ENCODE peak calls at places on chromosome X, in seven cellular contexts. Y is MM.1S; X is GM12865; V is CD4-positive, alpha-beta T cell; N is astrocyte of the spinal cord; H is PC-3; O is AG09319. Q is an unnamed sample.

GRCh38 chrX:6021316-6022091 is 207.2 kb downstream of the NLGN4X start:
- DNase-seq in Y (peak; percentile 15), X (peak; percentile 37), V (no peak), N (peak; percentile 44), H (peak; percentile 58), O (no peak), Q (peak; percentile 8)

GRCh38 chrX:5449323-5449722 is 779.3 kb downstream of the NLGN4X start:
- DNase-seq in Y (no peak), X (no peak), V (no peak), N (no peak), H (no peak), O (no peak), Q (no peak)

GRCh38 chrX:94454606-94455005 is 780.6 kb downstream of the FAM133A start:
- DNase-seq in Y (no peak), X (no peak), V (no peak), N (no peak), H (no peak), O (no peak), Q (no peak)

GRCh38 chrX:2710496-2710895 is 19.4 kb downstream of the CD99 start:
- DNase-seq in Y (no peak), X (no peak), V (no peak), N (no peak), H (peak; percentile 74), O (no peak), Q (no peak)

GRCh38 chrX:98299785-98300184 is 1416.1 kb downstream of the RPA4 start:
- DNase-seq in Y (no peak), X (no peak), V (no peak), N (peak; percentile 0), H (peak; percentile 33), O (no peak), Q (no peak)

GRCh38 chrX:120350458-120351138 is 11.3 kb upstream of the ATP1B4 start:
- DNase-seq in Y (no peak), X (no peak), V (no peak), N (no peak), H (no peak), O (no peak), Q (no peak)

GRCh38 chrX:14554132-14554715 is 24.9 kb downstream of the GLRA2 start:
- DNase-seq in Y (no peak), X (no peak), V (no peak), N (no peak), H (no peak), O (no peak), Q (no peak)

GRCh38 chrX:39301041-39301440 is 499.8 kb downstream of the MID1IP1 start:
- DNase-seq in Y (no peak), X (no peak), V (no peak), N (no peak), H (no peak), O (no peak), Q (no peak)

GRCh38 chrX:65697915-65698796 is 30.7 kb downstream of the MSN start:
- DNase-seq in Y (peak; percentile 79), X (peak; percentile 93), V (peak; percentile 64), N (no peak), H (no peak), O (no peak), Q (peak; percentile 29)

GRCh38 chrX:16855363-16856075 is 14.6 kb downstream of the RBBP7 start:
- DNase-seq in Y (no peak), X (no peak), V (no peak), N (no peak), H (no peak), O (no peak), Q (no peak)

GRCh38 chrX:24100713-24101112 is 46.0 kb downstream of the EIF2S3 start:
- DNase-seq in Y (no peak), X (no peak), V (no peak), N (peak; percentile 14), H (no peak), O (no peak), Q (no peak)

GRCh38 chrX:2423293-2423692 is 77.5 kb downstream of the DHRSX start:
- DNase-seq in Y (no peak), X (no peak), V (no peak), N (peak; percentile 13), H (peak; percentile 36), O (no peak), Q (no peak)

GRCh38 chrX:48676893-48677270 is 6.7 kb upstream of the WAS start:
- DNase-seq in Y (peak; percentile 8), X (peak; percentile 15), V (no peak), N (no peak), H (peak; percentile 1), O (no peak), Q (no peak)

GRCh38 chrX:129686422-129686948 is 31.7 kb upstream of the APLN start:
- DNase-seq in Y (no peak), X (no peak), V (no peak), N (no peak), H (no peak), O (no peak), Q (no peak)

GRCh38 chrX:56764153-56764974 is 35.3 kb downstream of the NBDY start:
- DNase-seq in Y (peak; percentile 90), X (peak; percentile 92), V (peak; percentile 54), N (peak; percentile 70), H (peak; percentile 69), O (peak; percentile 84), Q (peak; percentile 67)

GRCh38 chrX:74536142-74537010 is 78.0 kb downstream of the RLIM start:
- DNase-seq in Y (peak; percentile 57), X (peak; percentile 54), V (peak; percentile 35), N (peak; percentile 89), H (peak; percentile 78), O (peak; percentile 49), Q (peak; percentile 54)

GRCh38 chrX:136166221-136166855 is 19.0 kb downstream of the FHL1 start:
- DNase-seq in Y (no peak), X (no peak), V (no peak), N (peak; percentile 40), H (peak; percentile 61), O (no peak), Q (no peak)

GRCh38 chrX:136168929-136169735 is 21.8 kb downstream of the FHL1 start:
- DNase-seq in Y (no peak), X (no peak), V (no peak), N (peak; percentile 92), H (peak; percentile 39), O (peak; percentile 96), Q (no peak)

GRCh38 chrX:136171420-136171819 is 24.1 kb downstream of the FHL1 start:
- DNase-seq in Y (no peak), X (no peak), V (no peak), N (no peak), H (no peak), O (no peak), Q (no peak)

DNA sequence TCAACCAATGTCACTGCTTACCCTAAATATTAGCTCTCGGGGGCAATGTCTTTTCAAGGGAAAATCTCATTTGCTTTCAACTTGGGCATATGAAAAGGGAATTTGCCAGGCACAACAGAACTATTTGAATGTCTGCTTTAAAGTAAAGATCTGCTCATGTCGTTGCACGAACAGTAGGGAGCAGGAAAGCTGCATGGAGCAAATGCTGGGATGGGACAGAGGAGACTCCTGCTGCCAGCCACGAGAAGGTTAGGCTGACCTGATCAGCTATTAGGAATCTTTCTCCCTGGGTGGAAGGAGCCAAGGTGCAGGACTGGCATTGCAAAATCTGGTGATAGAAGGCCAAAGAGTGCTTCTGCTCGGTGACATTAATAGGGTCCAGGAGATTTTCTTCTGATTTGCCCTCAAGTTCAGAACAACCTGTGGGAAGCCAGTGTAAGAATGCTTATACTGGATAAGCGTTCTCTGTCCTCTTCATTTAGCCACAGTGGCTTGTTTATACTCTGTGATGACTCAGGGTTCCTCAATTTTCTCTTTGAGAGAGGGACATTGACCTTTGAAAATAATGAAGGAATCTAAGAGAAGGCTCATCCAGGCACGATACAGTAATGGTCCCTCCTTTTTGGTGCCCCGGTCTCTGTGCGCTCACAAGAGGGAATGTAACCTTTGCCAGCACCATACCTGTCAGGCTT is 22.9 kb downstream of the FHL1 start:
- DNase-seq in Y (no peak), X (no peak), V (no peak), N (peak; percentile 53), H (no peak), O (no peak), Q (no peak)
- TF ChIP-seq CTCF in Y (no peak), X (no peak), V (no peak), N (peak; percentile 39), H (no peak), O (peak; percentile 37), Q (no peak)

DNA sequence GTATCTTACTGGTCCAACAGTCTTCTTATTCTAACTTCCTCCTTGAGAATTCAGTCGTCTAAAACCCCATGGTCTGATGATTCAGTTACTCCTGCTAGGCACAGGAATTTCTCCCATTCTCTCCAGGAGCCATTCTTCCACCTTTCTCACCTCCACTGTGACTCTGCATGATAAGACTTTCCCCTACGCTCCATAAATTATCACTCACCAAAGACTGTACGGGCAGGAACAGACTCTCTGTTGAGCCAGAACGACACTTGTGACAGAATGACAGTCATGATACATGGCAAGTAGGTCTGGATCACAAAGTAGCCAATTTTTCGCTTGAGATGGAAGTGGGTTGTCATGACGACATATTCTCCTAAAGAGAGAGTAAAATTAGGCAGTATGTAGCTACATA is 59.0 kb upstream of the MAGEA10 start:
- DNase-seq in Y (no peak), X (no peak), V (no peak), N (no peak), H (no peak), O (no peak), Q (no peak)
- TF ChIP-seq CTCF in Y (no peak), X (no peak), V (no peak), N (no peak), H (no peak), O (no peak), Q (no peak)

DNA sequence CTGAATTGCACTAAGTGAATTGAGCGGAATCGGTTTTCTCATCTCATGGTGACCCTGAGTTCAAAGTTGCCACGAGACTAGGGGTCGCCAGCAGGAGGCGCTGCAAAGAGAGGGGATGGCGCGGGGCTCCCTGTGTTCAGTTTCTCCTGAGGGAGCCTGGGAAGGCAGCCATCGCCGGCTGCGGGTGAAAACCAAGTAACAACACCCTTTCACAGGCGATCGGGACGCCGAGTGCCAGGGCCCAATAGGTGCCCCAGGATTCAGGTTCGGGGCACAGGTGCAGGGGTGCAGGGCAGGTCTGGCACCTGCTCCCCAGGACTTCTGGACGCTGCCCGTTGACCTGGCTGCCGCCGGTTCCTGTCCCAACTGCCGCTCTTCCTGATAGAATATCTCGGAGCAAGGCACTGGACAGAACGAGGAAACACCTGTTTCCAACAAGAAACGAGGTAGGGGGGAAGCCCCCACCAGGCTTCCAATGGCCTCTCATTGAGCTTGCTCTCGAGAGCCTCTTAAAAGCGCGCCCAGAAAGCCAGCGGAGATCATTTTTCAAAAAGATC is 1.1 kb upstream of the FGF16 start:
- DNase-seq in Y (peak; percentile 14), X (no peak), V (no peak), N (no peak), H (no peak), O (no peak), Q (peak; percentile 20)
- TF ChIP-seq CTCF in Y (peak; percentile 52), X (peak; percentile 18), V (no peak), N (peak; percentile 35), H (no peak), O (peak; percentile 22), Q (no peak)

DNA sequence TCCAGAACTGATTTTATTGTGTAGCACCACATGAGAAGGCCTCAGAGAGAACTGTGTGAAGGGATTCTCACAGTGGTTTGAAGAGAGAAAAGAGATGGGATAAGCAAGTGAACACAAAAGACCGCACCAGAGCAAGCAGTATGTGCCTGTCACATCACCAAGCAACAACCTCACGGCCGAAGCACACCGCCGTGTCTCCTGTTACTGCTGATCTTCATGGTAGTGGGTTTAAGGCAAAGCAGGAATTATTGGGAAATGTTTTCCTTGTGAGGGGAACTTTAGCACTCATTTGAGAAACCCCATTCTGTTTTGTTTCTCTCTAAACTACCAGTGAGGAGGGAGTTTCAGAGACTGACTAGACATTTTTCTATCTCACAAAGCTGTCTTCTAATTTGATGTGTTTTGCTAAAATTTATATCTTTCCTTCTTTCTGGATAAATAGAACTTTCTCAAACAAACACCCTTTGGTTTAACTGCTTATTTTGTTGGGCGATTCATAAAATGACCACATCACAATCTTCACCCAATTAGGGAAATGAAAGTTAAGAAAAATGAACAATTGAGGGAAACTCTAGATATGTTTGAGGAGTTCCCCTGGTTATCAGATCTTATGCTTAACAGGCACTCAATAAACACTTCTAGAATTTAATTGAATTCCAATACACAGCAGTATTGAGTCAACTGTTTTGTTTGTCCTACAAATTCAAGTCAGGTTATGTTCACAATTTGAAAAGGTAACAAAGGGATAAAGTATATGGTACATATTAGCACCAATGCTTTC is 16.5 kb downstream of the SH3KBP1 start:
- DNase-seq in Y (no peak), X (no peak), V (no peak), N (no peak), H (no peak), O (no peak), Q (no peak)
- TF ChIP-seq CTCF in Y (no peak), X (no peak), V (no peak), N (no peak), H (no peak), O (no peak), Q (no peak)

Q was measured in GM20000.